ENCODE peak calls at places on chromosomes 7 and 10, in four cellular contexts. W, Y, S and Q are unnamed samples.

GRCh38 chr10:60353519-60354258 is 36.0 kb downstream of the ANK3 start:
- DNase-seq in Y (no peak), W (no peak), S (peak), Q (no peak)

GRCh38 chr7:128092221-128092620 is 61.0 kb upstream of the LRRC4 start:
- DNase-seq in S (no peak), Y (no peak), W (no peak), Q (no peak)

GRCh38 chr7:50664461-50664922 is 99.3 kb upstream of the DDC start:
- DNase-seq in S (peak), Y (no peak), W (no peak), Q (no peak)

GRCh38 chr10:4024846-4025245 is 239.8 kb upstream of the KLF6 start:
- DNase-seq in S (peak), W (no peak), Y (no peak), Q (no peak)

GRCh38 chr7:107579546-107579880 is 533 bp upstream of the BCAP29 start:
- DNase-seq in W (no peak), S (no peak), Y (no peak), Q (no peak)

GRCh38 chr10:114874827-114875541 is 53.4 kb downstream of the FHIP2A start:
- DNase-seq in Y (no peak), W (peak), S (peak), Q (peak)

GRCh38 chr10:69318087-69318996 is 40.0 kb downstream of the HK1 start:
- DNase-seq in Y (peak), S (peak), W (peak), Q (peak)

GRCh38 chr10:124572751-124573150 is 111.1 kb downstream of the LHPP start:
- DNase-seq in Y (no peak), W (no peak), S (no peak), Q (no peak)

GRCh38 chr7:48087349-48087748 is 1.7 kb upstream of the UPP1 start:
- DNase-seq in W (no peak), S (peak), Y (no peak), Q (no peak)

GRCh38 chr10:132357286-132358058 is 25.5 kb downstream of the LRRC27 start:
- DNase-seq in S (no peak), Y (no peak), W (no peak), Q (no peak)

GRCh38 chr10:132361581-132362101 is 29.6 kb downstream of the LRRC27 start:
- DNase-seq in S (no peak), Y (no peak), W (no peak), Q (no peak)

GRCh38 chr10:132362151-132362611 is 30.2 kb downstream of the LRRC27 start:
- DNase-seq in Y (no peak), S (no peak), W (no peak), Q (no peak)

GRCh38 chr10:132360766-132361447 is 28.9 kb downstream of the LRRC27 start:
- DNase-seq in S (no peak), Y (peak), W (peak), Q (peak)

GRCh38 chr10:132359305-132360040 is 27.5 kb downstream of the LRRC27 start:
- DNase-seq in W (no peak), S (no peak), Y (peak), Q (no peak)
- TF ChIP-seq CTCF in W (no peak), S (no peak), Y (no peak), Q (no peak)

DNA sequence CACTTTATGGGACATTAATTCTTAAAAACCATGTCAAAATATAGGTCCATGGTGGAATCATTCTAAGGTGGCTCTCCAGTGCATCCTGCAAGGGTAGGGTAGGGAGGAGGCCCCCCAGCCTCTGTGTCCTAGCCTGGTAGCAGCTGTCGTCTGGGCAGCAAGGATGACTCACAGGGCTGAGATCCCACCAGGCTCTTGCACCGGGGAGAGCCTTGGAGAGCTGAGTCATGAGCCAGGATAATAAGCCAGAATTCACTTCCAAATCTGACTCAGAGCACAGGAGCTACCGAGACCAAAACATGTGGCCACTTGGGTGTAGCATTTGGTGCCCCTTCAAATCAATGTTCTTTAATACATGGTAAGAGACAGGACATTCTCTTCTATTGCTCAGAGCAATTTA is 298.5 kb downstream of the NEBL start:
- DNase-seq in W (no peak), Y (peak), S (peak), Q (no peak)
- TF ChIP-seq CTCF in W (no peak), Y (no peak), S (no peak), Q (no peak)

DNA sequence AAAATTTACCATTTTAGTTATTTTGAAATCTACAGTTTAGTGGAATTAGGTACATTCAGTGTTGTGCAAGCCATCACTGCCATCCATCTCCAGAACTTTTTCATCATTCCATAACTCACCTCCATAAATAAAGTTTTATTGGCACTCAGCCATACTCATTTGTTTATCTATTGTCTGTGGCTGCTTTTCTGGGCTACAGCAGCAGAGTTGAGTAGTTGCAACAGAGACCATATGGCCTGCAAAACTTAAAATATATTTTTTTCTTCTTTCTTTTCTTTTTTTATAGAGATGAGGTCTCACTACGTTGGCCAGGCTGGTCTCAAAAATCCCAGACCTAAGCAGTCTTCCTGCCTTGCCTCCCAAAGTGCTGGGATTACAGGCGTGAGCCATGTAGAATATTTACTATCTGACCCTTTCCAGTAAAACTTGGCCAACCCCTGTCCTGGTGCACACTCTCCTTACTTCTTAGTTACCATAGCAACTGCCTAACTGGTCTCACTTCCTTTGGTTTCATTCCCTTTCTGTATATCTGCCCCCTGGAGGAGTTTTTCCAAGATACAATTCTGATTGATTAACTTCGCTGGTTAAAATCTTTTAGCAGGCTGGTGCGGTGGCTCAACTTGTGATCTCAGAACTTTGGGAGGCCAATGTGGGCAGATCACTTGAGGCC is 133.2 kb downstream of the CUX1 start:
- DNase-seq in Y (peak), W (no peak), S (peak), Q (no peak)
- TF ChIP-seq CTCF in Y (no peak), W (peak), S (peak), Q (no peak)

GRCh38 chr10:117429644-117430043 is 54.4 kb upstream of the PDZD8 start:
- DNase-seq in Y (no peak), S (no peak), W (no peak), Q (no peak)

GRCh38 chr10:117432866-117433265 is 57.6 kb upstream of the PDZD8 start:
- DNase-seq in W (no peak), S (no peak), Y (no peak), Q (no peak)

GRCh38 chr10:117425908-117426566 is 50.8 kb upstream of the PDZD8 start:
- DNase-seq in Y (no peak), W (no peak), S (no peak), Q (no peak)

GRCh38 chr10:117431160-117431559 is 55.9 kb upstream of the PDZD8 start:
- DNase-seq in Y (peak), W (no peak), S (no peak), Q (no peak)
- TF ChIP-seq CTCF in Y (peak), W (no peak), S (no peak), Q (no peak)

DNA sequence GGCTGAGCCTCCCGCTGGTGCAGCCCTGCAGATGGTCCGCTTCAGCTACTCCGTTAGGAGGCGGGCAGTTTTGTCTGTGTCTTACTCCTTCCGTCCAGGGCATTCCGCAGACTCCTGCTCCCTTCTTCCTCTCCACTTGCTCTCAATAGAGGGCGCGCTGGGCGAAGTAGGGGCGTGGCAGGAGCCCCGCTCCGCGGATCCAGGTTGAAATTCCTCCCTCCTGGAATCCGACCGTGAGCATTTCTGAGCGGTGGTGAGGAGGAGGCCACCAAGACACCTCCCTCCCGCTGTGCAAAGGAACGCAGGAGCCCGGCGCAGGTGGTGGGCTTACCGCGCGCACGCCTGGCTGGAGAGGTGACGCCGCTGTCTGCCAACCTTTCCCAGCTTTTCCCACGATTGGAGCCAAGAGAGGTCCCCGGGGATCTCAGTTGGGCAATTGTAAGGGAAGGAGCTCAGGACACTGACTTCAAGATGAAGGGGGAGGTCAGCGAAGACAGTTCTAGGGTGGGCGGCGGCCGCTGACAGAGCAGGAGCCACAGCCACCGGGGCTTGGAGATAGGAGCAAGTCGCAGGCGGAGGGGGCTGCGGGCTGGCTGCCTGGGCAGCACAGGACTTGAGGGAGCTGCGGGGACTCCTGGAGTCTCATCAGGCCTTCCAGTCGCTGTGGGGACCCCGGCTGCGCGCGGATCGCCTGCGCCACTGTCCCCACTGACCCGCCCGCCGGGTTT is 1011.3 kb downstream of the XPNPEP1 start:
- DNase-seq in Y (peak), W (no peak), S (peak), Q (peak)
- TF ChIP-seq CTCF in Y (peak), W (peak), S (peak), Q (no peak)

DNA sequence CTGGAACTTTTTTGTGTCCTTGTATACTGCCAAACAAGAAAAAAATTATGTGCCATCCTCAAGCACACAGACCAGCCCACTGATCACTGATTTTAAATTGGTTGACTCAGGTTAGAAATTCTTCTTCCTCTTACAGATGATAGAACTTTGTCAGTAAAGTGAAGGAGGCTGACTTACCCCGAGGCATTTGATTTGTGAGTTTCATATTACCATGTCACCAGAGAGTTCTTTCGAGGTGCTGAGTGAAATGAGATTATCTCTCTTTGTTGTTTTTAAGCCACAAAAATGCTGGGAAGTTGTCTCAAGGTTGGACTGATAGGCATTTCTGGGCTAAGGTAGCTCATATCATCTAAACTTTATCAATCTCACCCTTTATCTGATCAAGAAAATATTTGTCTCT is 78.8 kb upstream of the FAM180A start:
- DNase-seq in Y (no peak), S (no peak), W (no peak), Q (no peak)
- TF ChIP-seq CTCF in Y (no peak), S (no peak), W (no peak), Q (no peak)

GRCh38 chr10:63987212-63987611 is 466.0 kb downstream of the REEP3 start:
- DNase-seq in W (no peak), S (no peak), Y (no peak), Q (no peak)
- TF ChIP-seq CTCF in W (no peak), S (no peak), Y (no peak), Q (peak)

GRCh38 chr10:90966146-90966545 is 45.3 kb upstream of the ANKRD1 start:
- DNase-seq in S (no peak), Y (no peak), W (no peak), Q (no peak)

GRCh38 chr10:90967865-90968264 is 47.0 kb upstream of the ANKRD1 start:
- DNase-seq in Y (no peak), W (no peak), S (no peak), Q (no peak)

GRCh38 chr10:90968448-90969086 is 47.7 kb upstream of the ANKRD1 start:
- DNase-seq in Y (peak), S (peak), W (no peak), Q (no peak)

GRCh38 chr10:90969148-90969547 is 48.3 kb upstream of the ANKRD1 start:
- DNase-seq in W (no peak), Y (no peak), S (no peak), Q (no peak)

GRCh38 chr10:90969947-90970673 is 49.2 kb upstream of the ANKRD1 start:
- DNase-seq in W (peak), S (peak), Y (peak), Q (no peak)
- TF ChIP-seq CTCF in W (no peak), S (no peak), Y (no peak), Q (no peak)